ENCODE peak calls at places on chromosome 12, in five cellular contexts. Q, S, E, F and B are unnamed samples.

GRCh38 chr12:4121506-4122020 is 152.0 kb upstream of the CCND2 start:
- DNase-seq in Q (no peak), S (peak), E (no peak), F (no peak), B (no peak)

GRCh38 chr12:13343380-13343779 is 146.9 kb downstream of the EMP1 start:
- DNase-seq in Q (peak), S (no peak), E (no peak), F (no peak), B (no peak)

GRCh38 chr12:28517101-28517500 is 326.8 kb downstream of the CCDC91 start:
- DNase-seq in Q (no peak), S (no peak), E (no peak), F (no peak), B (no peak)

GRCh38 chr12:39240573-39240972 is 202.3 kb downstream of the KIF21A start:
- DNase-seq in Q (no peak), S (no peak), E (no peak), F (no peak), B (no peak)

GRCh38 chr12:849192-849527 is 96.8 kb downstream of the WNK1 start:
- DNase-seq in Q (no peak), S (no peak), E (no peak), F (no peak), B (no peak)

GRCh38 chr12:22447223-22447622 is 97.1 kb downstream of the C2CD5 start:
- DNase-seq in Q (no peak), S (no peak), E (no peak), F (no peak), B (peak)

GRCh38 chr12:53770281-53770680 is 18.5 kb upstream of the CISTR start:
- DNase-seq in Q (peak), S (no peak), E (no peak), F (no peak), B (peak)

GRCh38 chr12:120066341-120066740 is 50.2 kb downstream of the RAB35 start:
- DNase-seq in Q (no peak), S (no peak), E (no peak), F (no peak), B (no peak)

GRCh38 chr12:52235001-52235760 is 2.1 kb downstream of the KRT7 start:
- DNase-seq in Q (peak), S (no peak), E (no peak), F (no peak), B (no peak)

GRCh38 chr12:128940090-128940888 is 87.0 kb downstream of the GLT1D1 start:
- DNase-seq in Q (no peak), S (no peak), E (no peak), F (no peak), B (no peak)

GRCh38 chr12:2049604-2050540 is 2.9 kb upstream of the CACNA1C start:
- DNase-seq in Q (peak), S (no peak), E (no peak), F (no peak), B (no peak)

GRCh38 chr12:12946686-12947355 is 5.1 kb downstream of the GPRC5D start:
- DNase-seq in Q (peak), S (no peak), E (no peak), F (no peak), B (no peak)

GRCh38 chr12:120573560-120573959 is 7.6 kb downstream of the POP5 start:
- DNase-seq in Q (no peak), S (no peak), E (no peak), F (no peak), B (no peak)

GRCh38 chr12:120257041-120257821 is 8.3 kb downstream of the PXN start:
- DNase-seq in Q (peak), S (no peak), E (peak), F (peak), B (peak)

GRCh38 chr12:13915096-13915495 is 66.3 kb downstream of the GRIN2B start:
- DNase-seq in Q (no peak), S (no peak), E (no peak), F (no peak), B (no peak)

GRCh38 chr12:129696952-129697351 is 206.9 kb downstream of the TMEM132D start:
- DNase-seq in Q (no peak), S (no peak), E (no peak), F (no peak), B (peak)

GRCh38 chr12:117674313-117674712 is 294.5 kb downstream of the KSR2 start:
- DNase-seq in Q (peak), S (no peak), E (no peak), F (no peak), B (no peak)

GRCh38 chr12:70691018-70691672 is 53.9 kb upstream of the PTPRB start:
- DNase-seq in Q (peak), S (no peak), E (no peak), F (no peak), B (peak)

GRCh38 chr12:122150127-122150681 is 23.8 kb downstream of the IL31 start:
- DNase-seq in Q (no peak), S (no peak), E (no peak), F (no peak), B (no peak)

GRCh38 chr12:109738209-109738608 is 24.6 kb downstream of the FAM222A start:
- DNase-seq in Q (no peak), S (no peak), E (peak), F (peak), B (no peak)

GRCh38 chr12:108143144-108143543 is 14.1 kb downstream of the WSCD2 start:
- DNase-seq in Q (no peak), S (no peak), E (no peak), F (no peak), B (no peak)

GRCh38 chr12:124279846-124280360 is 15.0 kb upstream of the RFLNA start:
- DNase-seq in Q (no peak), S (no peak), E (no peak), F (no peak), B (peak)

GRCh38 chr12:76591461-76591860 is 31.9 kb upstream of the OSBPL8 start:
- DNase-seq in Q (peak), S (no peak), E (no peak), F (no peak), B (no peak)

GRCh38 chr12:50839032-50839431 is 3.7 kb upstream of the TMPRSS12 start:
- DNase-seq in Q (peak), S (no peak), E (no peak), F (no peak), B (no peak)

GRCh38 chr12:1837541-1838206 is 17.3 kb downstream of the LRTM2 start:
- DNase-seq in Q (no peak), S (no peak), E (no peak), F (no peak), B (peak)

GRCh38 chr12:26555139-26555538 is 277.9 kb downstream of the ITPR2 start:
- DNase-seq in Q (peak), S (no peak), E (no peak), F (no peak), B (peak)

GRCh38 chr12:91382081-91382543 is 199.5 kb upstream of the DCN start:
- DNase-seq in Q (peak), S (peak), E (peak), F (peak), B (peak)

GRCh38 chr12:55001198-55001827 is 16.8 kb upstream of the TESPA1 start:
- DNase-seq in Q (no peak), S (no peak), E (no peak), F (no peak), B (no peak)
- H3K4me3 ChIP-seq in Q (no peak), S (no peak), E (no peak), F (no peak), B (no peak)

GRCh38 chr12:132188451-132189298 is 44.4 kb downstream of the NOC4L start:
- DNase-seq in Q (no peak), S (no peak), E (no peak), F (no peak), B (no peak)

GRCh38 chr12:132186857-132187620 is 42.8 kb downstream of the NOC4L start:
- DNase-seq in Q (no peak), S (no peak), E (no peak), F (no peak), B (no peak)

GRCh38 chr12:132185698-132186097 is 41.4 kb downstream of the NOC4L start:
- DNase-seq in Q (no peak), S (no peak), E (no peak), F (no peak), B (no peak)

GRCh38 chr12:132187646-132188450 is 43.6 kb downstream of the NOC4L start:
- DNase-seq in Q (no peak), S (no peak), E (no peak), F (no peak), B (no peak)

DNA sequence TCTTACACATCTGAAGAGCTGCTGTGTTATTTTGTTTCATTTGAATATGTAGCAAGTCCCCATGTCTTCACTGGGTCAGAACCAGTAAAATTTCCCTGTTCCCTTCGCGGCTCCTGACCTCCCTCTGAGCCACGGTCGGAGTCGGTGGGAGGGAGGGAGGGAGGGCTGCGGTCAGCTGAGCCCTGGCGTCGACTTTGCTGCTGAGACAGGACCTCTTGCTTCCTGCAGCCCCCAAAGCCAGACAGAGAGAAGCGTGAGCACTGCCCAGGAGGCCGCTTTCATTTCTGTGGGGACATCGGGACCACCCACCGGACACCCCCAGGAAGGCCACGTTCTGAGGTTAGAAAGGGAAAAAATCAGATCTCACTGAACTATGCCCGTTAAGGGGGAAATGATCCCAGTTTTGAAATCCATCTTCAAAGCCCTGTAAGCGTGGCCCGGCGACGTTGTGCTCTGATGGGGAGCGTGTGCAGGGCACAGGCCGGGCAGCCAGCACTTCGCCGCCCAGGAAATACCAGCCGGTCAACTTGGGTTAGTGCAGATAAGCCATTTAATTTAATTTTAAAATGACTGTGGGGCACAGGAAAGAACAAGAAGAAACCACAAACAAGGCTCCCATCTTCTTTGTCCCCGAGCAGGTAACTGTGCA is 42.1 kb downstream of the NOC4L start:
- DNase-seq in Q (no peak), S (no peak), E (no peak), F (no peak), B (no peak)
- TF ChIP-seq CTCF in Q (no peak), S (no peak), E (no peak), F (no peak), B (no peak)

DNA sequence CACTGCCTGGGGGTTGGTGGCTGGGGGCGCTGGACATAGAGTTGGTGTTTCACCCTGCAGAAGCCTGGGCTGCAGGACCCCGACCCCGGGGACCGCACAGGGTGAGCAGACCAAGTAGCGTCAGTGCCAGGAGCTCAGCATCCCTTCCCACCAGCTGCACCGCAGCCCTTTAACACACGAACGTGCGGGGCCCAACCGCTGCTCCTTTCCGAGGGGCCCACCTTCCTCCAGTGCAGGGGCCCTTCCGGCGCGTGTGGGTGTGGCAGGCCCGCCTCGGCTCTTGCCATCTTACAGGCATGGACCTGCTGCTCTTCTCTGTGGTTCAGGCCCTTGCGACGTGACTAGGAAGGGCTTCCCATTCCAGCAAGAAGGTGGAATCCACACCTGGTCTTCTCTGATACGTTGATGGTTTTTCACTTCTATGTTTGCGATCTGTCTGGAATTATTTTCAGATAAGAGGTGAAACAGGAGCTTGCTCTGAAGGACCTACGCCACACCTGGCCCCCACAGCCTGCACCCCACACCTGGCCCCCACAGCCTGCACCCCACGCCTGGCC is 47.8 kb downstream of the LRCOL1 start:
- DNase-seq in Q (no peak), S (no peak), E (no peak), F (no peak), B (no peak)
- H3K4me3 ChIP-seq in Q (no peak), S (no peak), E (no peak), F (no peak), B (no peak)

GRCh38 chr12:113152196-113152834 is 2.8 kb downstream of the CFAP73 start:
- DNase-seq in Q (no peak), S (no peak), E (no peak), F (no peak), B (no peak)

GRCh38 chr12:113151655-113152054 is 2.1 kb downstream of the CFAP73 start:
- DNase-seq in Q (no peak), S (no peak), E (no peak), F (no peak), B (no peak)

GRCh38 chr12:113152835-113153814 is 3.6 kb downstream of the CFAP73 start:
- DNase-seq in Q (peak), S (peak), E (peak), F (no peak), B (peak)

GRCh38 chr12:113146999-113147398 is 2.5 kb upstream of the CFAP73 start:
- DNase-seq in Q (no peak), S (no peak), E (no peak), F (no peak), B (no peak)

GRCh38 chr12:113149361-113150150 is at the start of gene CFAP73:
- DNase-seq in Q (peak), S (peak), E (peak), F (no peak), B (peak)
- TF ChIP-seq CTCF in Q (no peak), S (no peak), E (no peak), F (no peak), B (peak)

GRCh38 chr12:63961048-63961447 is 116.5 kb downstream of the SRGAP1 start:
- DNase-seq in Q (no peak), S (no peak), E (no peak), F (no peak), B (no peak)

GRCh38 chr12:63952980-63953379 is 108.5 kb downstream of the SRGAP1 start:
- DNase-seq in Q (no peak), S (no peak), E (no peak), F (no peak), B (no peak)

GRCh38 chr12:63958876-63959275 is 114.4 kb downstream of the SRGAP1 start:
- DNase-seq in Q (no peak), S (no peak), E (no peak), F (no peak), B (no peak)

GRCh38 chr12:63961543-63961942 is 117.0 kb downstream of the SRGAP1 start:
- DNase-seq in Q (peak), S (no peak), E (no peak), F (no peak), B (no peak)

GRCh38 chr12:63955831-63956685 is 111.6 kb downstream of the SRGAP1 start:
- DNase-seq in Q (peak), S (no peak), E (no peak), F (no peak), B (peak)
- H3K4me3 ChIP-seq in Q (no peak), S (no peak), E (no peak), F (no peak), B (peak)

GRCh38 chr12:130813436-130813835 is 25.6 kb downstream of the STX2 start:
- DNase-seq in Q (no peak), S (no peak), E (no peak), F (no peak), B (no peak)
- TF ChIP-seq CTCF in Q (no peak), S (no peak), E (no peak), F (no peak), B (no peak)

GRCh38 chr12:55724940-55725309 is 3.9 kb downstream of the CD63 start:
- DNase-seq in Q (no peak), S (no peak), E (no peak), F (no peak), B (no peak)
- H3K4me3 ChIP-seq in Q (no peak), S (no peak), E (peak), F (no peak), B (no peak)

DNA sequence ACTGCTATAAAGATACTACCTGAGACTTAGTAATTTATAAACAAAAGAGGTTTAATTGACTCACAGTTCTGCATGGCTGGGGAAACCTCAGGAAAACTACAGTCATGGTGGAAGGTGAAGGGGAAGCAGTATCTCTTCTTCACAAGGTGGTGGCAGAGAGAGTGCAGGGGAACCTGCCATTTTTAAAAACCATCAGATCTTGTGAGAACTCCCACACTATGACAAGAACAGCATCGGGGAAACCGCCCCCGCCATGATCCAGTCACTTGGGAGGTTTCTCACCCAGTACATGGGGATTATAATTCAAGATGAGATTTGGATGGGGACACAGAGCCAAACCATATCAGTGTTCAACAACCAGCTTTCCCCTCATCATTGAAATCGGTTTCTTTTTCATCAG is 49.9 kb downstream of the AEBP2 start:
- DNase-seq in Q (no peak), S (no peak), E (no peak), F (no peak), B (no peak)
- TF ChIP-seq CTCF in Q (no peak), S (no peak), E (no peak), F (no peak), B (no peak)